ENCODE peak calls at places on chromosome 21, in ten cellular contexts. F is body of pancreas, A is ovary, Q is vagina, E is A549, C is esophagus muscularis mucosa, K is GM12878, I is Peyer's patch, U is testis, O is endothelial cell of umbilical vein. X is an unnamed sample.

GRCh38 chr21:39094847-39095525 is 88.3 kb downstream of the PSMG1 start:
- DNase-seq in A (no peak), O (peak; percentile 12), K (no peak), F (no peak), C (no peak), U (no peak), Q (no peak), E (peak; percentile 32), I (no peak), X (no peak)

GRCh38 chr21:14418920-14419319 is 36.0 kb upstream of the HSPA13 start:
- DNase-seq in E (no peak), C (no peak), A (no peak), F (no peak), O (no peak), Q (no peak), I (no peak), U (no peak), K (no peak), X (no peak)

GRCh38 chr21:39660191-39660590 is 47.5 kb downstream of the B3GALT5 start:
- DNase-seq in Q (no peak), I (no peak), F (peak; percentile 78), C (no peak), K (no peak), E (no peak), A (no peak), U (no peak), O (peak; percentile 17), X (no peak)

GRCh38 chr21:30306821-30307330 is 13.2 kb downstream of the KRTAP26-1 start:
- DNase-seq in E (no peak), U (no peak), Q (no peak), C (no peak), O (no peak), A (no peak), I (no peak), K (no peak), F (peak; percentile 10), X (peak; percentile 73)

GRCh38 chr21:46120301-46121285 is 22.7 kb downstream of the COL6A2 start:
- DNase-seq in O (no peak), Q (no peak), F (no peak), E (no peak), A (peak; percentile 21), C (no peak), K (no peak), U (peak; percentile 6), I (peak; percentile 26), X (no peak)

GRCh38 chr21:46220275-46220810 is 8.2 kb downstream of the LSS start:
- DNase-seq in O (no peak), Q (no peak), E (no peak), U (peak; percentile 12), K (no peak), C (no peak), A (peak; percentile 13), I (no peak), F (no peak), X (no peak)

GRCh38 chr21:46124083-46124925 is 26.4 kb downstream of the COL6A2 start:
- DNase-seq in F (no peak), Q (no peak), A (peak; percentile 9), K (no peak), U (peak; percentile 11), I (peak; percentile 39), E (no peak), C (no peak), O (no peak), X (no peak)

GRCh38 chr21:38631171-38631570 is 132.9 kb upstream of the ERG start:
- DNase-seq in Q (no peak), E (no peak), O (no peak), K (no peak), U (no peak), C (no peak), A (no peak), F (no peak), I (no peak), X (no peak)

GRCh38 chr21:34024382-34024693 is 49.0 kb upstream of the MRPS6 start:
- DNase-seq in E (no peak), Q (no peak), I (no peak), F (no peak), O (no peak), A (no peak), U (no peak), K (no peak), C (no peak), X (no peak)

GRCh38 chr21:34027727-34028461 is 45.5 kb upstream of the MRPS6 start:
- DNase-seq in K (no peak), U (no peak), O (no peak), C (no peak), Q (no peak), A (no peak), E (no peak), F (no peak), I (no peak), X (no peak)

GRCh38 chr21:34031835-34032370 is 41.5 kb upstream of the MRPS6 start:
- DNase-seq in Q (no peak), O (no peak), F (no peak), U (no peak), C (no peak), E (no peak), I (no peak), A (no peak), K (no peak), X (no peak)

GRCh38 chr21:34034369-34035014 is 38.9 kb upstream of the MRPS6 start:
- DNase-seq in Q (no peak), A (no peak), O (no peak), F (no peak), U (no peak), K (no peak), C (no peak), I (no peak), E (no peak), X (peak; percentile 76)

DNA sequence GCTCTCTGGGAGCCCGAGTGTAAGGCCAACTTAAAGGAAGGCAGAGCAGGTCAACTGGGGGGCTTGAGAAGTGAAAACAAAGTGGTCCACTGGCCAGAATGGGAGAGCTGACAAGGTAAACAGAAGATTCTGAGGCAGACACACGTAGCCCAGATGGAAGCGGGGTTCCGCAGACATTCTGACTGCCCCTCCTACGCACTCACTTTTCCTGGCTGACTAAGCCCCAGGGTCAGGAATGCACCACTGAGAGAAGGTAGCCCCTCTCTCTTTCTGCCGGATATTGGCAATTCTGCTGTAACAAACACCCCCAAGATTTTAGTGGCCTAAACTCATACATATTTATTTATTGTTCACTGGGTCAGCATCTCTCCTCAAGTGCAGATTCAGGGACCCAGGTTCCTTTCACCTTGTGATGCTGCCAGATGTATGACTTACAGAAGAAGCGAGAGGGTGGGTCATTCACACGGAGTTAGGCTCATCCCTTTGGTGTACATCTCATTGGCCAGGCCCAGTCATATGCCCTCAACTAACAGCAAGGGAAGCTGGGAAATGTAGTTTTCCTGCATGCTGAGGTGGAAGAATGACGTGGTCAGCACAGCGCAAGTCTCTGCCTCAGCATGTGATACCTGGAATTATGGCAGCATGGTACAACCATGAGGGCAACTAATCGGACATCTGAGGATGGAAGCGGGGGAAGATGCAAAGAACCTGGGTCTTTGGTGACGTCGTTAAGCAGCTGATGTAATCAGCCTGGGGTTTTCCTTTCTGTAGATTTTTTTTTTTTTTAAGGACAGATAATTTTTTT is 43.5 kb upstream of the MRPS6 start:
- DNase-seq in O (peak; percentile 85), E (peak; percentile 53), K (peak; percentile 87), I (no peak), C (no peak), A (peak; percentile 18), Q (no peak), F (peak; percentile 46), U (peak; percentile 85), X (peak; percentile 13)
- H3K4me3 ChIP-seq in O (no peak overlapping the region), E (no peak overlapping the region), K (no peak overlapping the region), I (no peak overlapping the region), C (peak overlapping the region; percentile 6), A (no peak overlapping the region), Q (no peak overlapping the region), F (no peak overlapping the region), U (peak overlapping the region; percentile 46), X (no peak overlapping the region)

DNA sequence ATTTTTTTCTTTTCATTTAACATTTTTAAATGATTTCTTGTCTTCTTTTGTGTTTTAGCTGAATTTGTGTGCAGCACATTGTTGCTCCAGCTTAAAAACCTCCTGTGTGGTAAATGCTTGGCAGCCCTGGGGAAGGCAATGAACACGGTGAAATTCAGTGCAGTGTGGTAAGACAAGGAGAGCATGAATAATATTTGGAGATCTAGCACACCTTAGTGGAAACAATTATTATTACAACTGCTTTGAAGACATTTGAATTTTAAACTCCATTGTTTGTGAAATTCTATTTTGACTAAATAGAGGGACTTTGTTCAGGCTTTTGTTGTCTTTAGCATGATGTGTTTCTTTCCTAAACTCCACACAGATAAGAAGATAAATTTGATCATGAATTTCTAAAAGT is 242.6 kb upstream of the CXADR start:
- DNase-seq in F (peak; percentile 24), C (no peak), A (peak; percentile 60), K (no peak), U (peak; percentile 74), I (no peak), O (peak; percentile 38), Q (no peak), E (peak; percentile 4), X (peak; percentile 41)
- TF ChIP-seq CTCF in F (no peak), C (peak; percentile 56), A (peak; percentile 81), K (no peak), U (peak; percentile 66), I (no peak), O (peak; percentile 15), Q (peak; percentile 76), E (peak; percentile 40), X (peak; percentile 55)

GRCh38 chr21:36860736-36861594 is 105.5 kb downstream of the HLCS start:
- DNase-seq in K (no peak), I (no peak), U (no peak), C (no peak), A (no peak), Q (no peak), O (peak; percentile 62), F (peak; percentile 35), E (no peak), X (no peak)

GRCh38 chr21:36861924-36862323 is 104.5 kb downstream of the HLCS start:
- DNase-seq in I (no peak), A (no peak), E (no peak), C (no peak), F (no peak), K (no peak), U (no peak), Q (no peak), O (no peak), X (no peak)

GRCh38 chr21:36858320-36858957 is 108.0 kb downstream of the HLCS start:
- DNase-seq in C (no peak), U (no peak), Q (no peak), K (no peak), A (no peak), E (peak; percentile 17), O (no peak), F (no peak), I (no peak), X (no peak)

GRCh38 chr21:36861595-36861883 is 104.9 kb downstream of the HLCS start:
- DNase-seq in C (no peak), E (no peak), Q (no peak), I (no peak), A (no peak), F (no peak), U (no peak), O (no peak), K (no peak), X (no peak)

DNA sequence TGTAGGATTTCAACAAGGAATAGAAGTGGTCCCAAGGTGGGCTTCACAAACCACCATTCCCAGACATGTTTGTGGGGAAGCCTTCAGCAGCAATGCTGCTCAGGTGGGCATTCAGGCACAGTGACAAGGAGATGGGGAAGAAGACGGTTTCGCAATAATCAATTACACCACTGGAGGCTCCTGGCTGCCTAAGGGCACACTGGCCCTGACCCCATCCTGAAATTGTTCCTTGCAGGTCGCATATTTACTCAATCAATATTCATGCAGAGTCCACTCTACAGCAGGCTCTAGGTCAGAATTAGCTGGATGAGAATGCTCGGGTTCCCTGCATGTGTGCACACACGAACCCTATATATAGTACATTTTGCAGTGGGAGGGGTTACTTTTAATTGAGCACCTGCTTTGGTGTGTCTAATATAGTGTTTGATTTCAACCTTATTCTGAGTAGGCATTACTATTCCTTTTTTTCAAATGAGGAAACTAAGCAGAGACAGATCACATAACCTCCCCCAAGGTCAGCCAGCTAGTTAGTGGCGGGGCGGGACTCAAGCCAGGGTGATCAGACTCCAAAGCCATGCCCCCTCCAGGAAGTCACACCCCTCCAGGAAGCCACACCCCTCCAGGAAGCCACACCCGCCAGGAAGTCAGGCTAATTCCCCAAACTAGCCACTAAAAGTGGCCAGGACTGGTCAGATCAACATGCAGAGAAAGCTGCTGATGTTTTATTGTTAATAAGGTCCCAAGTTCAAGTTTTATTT is 106.5 kb downstream of the HLCS start:
- DNase-seq in F (peak; percentile 91), K (no peak), I (peak; percentile 79), A (peak; percentile 45), C (no peak), O (peak; percentile 58), E (peak; percentile 63), Q (no peak), U (peak; percentile 51), X (peak; percentile 35)
- TF ChIP-seq POLR2A in F (no peak), K (no peak), I (no peak), A (no peak), C (no peak), O (peak; percentile 71), E (peak; percentile 21), Q (no peak), U (no peak), X (no peak)

GRCh38 chr21:44614161-44614631 is 2.3 kb downstream of the KRTAP10-8 start:
- DNase-seq in E (no peak), U (no peak), F (no peak), O (no peak), I (peak; percentile 39), C (peak; percentile 89), Q (peak; percentile 40), K (no peak), A (no peak), X (no peak)
- H3K4me3 ChIP-seq in E (no peak overlapping the region), U (no peak overlapping the region), F (no peak overlapping the region), O (no peak overlapping the region), I (no peak overlapping the region), C (no peak overlapping the region), Q (no peak overlapping the region), K (no peak overlapping the region), A (no peak overlapping the region), X (no peak overlapping the region)